ENCODE peak calls at places on chromosomes 5 and 9, in six cellular contexts. C is Panc1, N is PC-9, L is GM23338, A is WERI-Rb-1, D is breast epithelium. G is an unnamed sample.

GRCh38 chr9:764105-764524 is 77.4 kb upstream of the DMRT1 start:
- DNase-seq in A (peak), D (peak), L (peak), C (peak), N (no peak), G (no peak)

GRCh38 chr9:34179528-34180138 is 790 bp downstream of the UBAP1 start:
- DNase-seq in C (no peak), D (no peak), A (no peak), N (peak), L (no peak), G (no peak)

GRCh38 chr5:16712178-16712577 is 95.4 kb upstream of the RETREG1 start:
- DNase-seq in D (no peak), N (no peak), C (no peak), L (no peak), A (no peak), G (no peak)

GRCh38 chr9:10396641-10397040 is 216.2 kb downstream of the PTPRD start:
- DNase-seq in C (no peak), L (no peak), D (no peak), N (no peak), A (peak), G (no peak)

GRCh38 chr9:86792136-86792535 is 155.2 kb downstream of the GAS1 start:
- DNase-seq in L (no peak), N (peak), D (no peak), C (no peak), A (no peak), G (no peak)

GRCh38 chr5:174775071-174775470 is 50.7 kb downstream of the MSX2 start:
- DNase-seq in N (no peak), C (no peak), D (no peak), A (no peak), L (no peak), G (no peak)

GRCh38 chr5:125411163-125412050 is 665.0 kb upstream of the ZNF608 start:
- DNase-seq in C (no peak), A (peak), D (no peak), L (peak), N (no peak), G (no peak)

GRCh38 chr9:99162759-99163364 is 57.9 kb downstream of the TGFBR1 start:
- DNase-seq in C (no peak), D (no peak), L (peak), A (no peak), N (no peak), G (no peak)

GRCh38 chr5:99061299-99061698 is 132.5 kb upstream of the CHD1 start:
- DNase-seq in C (no peak), A (no peak), D (no peak), L (no peak), N (no peak), G (no peak)

GRCh38 chr5:176895829-176896228 is 3.3 kb downstream of the HK3 start:
- DNase-seq in L (no peak), N (no peak), D (no peak), C (no peak), A (no peak), G (no peak)

DNA sequence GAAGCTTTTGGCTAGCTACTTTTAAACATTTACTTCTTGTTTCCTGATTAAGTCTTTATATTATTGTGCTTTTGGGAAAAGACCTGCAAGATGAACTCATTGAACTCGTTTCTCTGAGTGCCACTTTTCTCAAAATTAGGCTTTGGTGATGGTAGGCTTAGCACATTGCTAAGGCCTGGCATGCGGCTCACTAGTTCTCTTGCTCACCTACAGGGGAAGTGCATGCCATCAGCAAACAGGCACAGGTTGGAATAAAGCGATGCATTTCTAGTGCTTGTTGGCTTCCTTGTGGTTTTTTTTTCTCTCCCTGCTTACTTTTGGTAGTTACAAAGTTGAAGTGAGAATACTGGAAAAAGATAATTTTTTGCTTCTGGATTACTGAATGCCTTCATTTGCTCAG is 41.4 kb downstream of the TLE4 start:
- DNase-seq in C (no peak), A (no peak), L (peak), D (no peak), N (no peak), G (no peak)
- TF ChIP-seq CTCF in C (no peak), A (no peak), L (no peak), D (no peak), N (no peak), G (no peak)

DNA sequence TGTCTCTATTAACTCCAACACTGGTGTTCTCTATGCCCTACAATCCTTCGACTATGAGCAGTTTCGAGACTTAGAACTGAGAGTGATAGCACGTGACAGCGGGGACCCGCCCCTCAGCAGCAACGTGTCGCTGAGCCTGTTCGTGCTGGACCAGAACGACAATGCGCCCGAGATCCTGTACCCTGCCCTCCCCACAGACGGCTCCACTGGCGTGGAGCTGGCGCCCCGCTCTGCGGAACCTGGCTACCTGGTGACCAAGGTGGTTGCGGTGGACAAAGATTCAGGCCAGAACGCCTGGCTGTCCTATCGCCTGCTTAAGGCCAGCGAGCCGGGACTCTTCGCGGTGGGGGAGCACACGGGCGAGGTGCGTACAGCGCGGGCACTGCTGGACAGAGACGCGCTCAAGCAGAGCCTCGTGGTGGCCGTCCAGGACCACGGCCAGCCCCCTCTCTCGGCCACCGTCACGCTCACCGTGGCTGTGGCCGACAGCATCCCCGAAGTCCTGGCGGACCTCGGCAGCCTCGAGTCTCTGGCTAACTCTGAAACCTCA is 2.0 kb downstream of the PCDHGA11 start:
- DNase-seq in C (no peak), D (no peak), N (no peak), L (no peak), A (no peak), G (no peak)
- H3K27ac ChIP-seq in C (no peak), D (no peak), N (no peak), L (no peak), A (no peak), G (no peak)

DNA sequence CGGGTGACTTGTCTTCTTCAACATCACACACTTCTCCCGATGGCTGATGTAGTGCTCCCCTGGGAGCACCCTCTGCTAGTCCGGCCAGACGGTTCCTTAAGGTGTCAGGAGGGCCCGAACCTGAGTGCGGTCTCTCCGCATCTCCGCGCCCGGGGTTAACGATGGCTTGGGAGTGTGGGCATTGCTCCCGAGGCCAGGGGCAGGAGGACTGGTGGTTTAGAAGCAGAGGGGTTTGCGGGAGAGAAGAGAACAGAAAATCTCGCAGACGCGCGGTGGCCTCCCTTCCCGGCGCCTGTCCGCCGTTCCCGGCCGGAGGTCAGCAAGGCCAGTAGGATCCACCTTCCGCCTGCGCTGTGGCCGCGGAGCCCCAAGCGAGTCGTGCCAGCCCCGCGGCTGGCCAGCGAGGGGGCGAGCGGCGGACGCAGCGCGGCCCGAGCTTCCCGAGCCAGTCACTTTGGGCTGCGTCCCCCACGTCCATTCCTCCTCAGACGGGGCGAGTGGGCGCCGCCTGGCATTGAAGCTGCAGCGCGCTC is 700 bp downstream of the CDO1 start:
- DNase-seq in C (no peak), N (no peak), L (peak), D (no peak), A (no peak), G (no peak)
- H3K4me3 ChIP-seq in C (peak), N (no peak), L (peak), D (peak), A (peak), G (peak)

GRCh38 chr5:90921428-90921973 is 362.9 kb downstream of the ADGRV1 start:
- DNase-seq in N (no peak), C (no peak), L (no peak), A (no peak), D (no peak), G (no peak)

GRCh38 chr5:90915393-90915792 is 356.8 kb downstream of the ADGRV1 start:
- DNase-seq in L (no peak), N (no peak), A (no peak), C (no peak), D (no peak), G (no peak)

GRCh38 chr5:90917928-90918327 is 359.3 kb downstream of the ADGRV1 start:
- DNase-seq in N (no peak), D (no peak), C (no peak), A (no peak), L (no peak), G (no peak)

DNA sequence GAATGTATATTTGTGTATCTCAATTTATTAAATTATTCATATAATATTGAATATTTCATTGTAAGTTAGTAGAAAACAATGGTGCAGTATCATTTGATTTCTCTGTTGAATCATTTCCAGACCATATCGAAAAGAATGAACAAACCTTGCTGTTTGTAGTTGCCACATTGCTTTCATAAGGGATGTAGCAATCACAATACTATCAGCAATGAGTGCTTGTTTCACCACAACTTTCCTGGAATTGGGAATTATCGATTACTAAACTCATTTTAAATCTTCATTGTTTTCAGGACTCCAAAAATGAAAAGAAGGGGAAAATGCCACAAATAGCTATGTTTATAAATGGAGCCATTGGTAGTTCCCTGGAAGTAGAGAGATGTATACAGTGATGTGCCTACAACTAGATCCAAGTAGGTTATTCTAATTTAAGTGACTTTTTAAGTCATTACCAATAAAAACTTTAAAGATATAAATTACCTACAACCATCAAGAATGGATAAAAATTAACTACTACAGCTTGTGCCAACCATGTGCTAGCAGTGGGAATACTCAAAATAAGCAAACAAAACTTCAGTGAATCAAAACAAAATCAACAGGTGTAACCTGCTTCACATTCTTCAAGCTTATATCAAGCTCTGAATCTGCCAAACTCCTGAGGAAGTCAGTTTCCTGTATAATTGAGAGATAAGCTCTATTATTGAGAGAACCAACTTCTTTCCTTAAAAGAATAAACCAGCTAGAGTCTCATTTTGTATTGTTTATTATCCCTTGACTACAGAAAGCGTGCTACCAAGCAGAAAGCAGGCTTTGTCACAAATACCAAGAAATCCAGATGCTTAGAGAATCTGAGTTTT is 358.6 kb downstream of the ADGRV1 start:
- DNase-seq in A (no peak), C (no peak), L (no peak), N (peak), D (no peak), G (no peak)
- TF ChIP-seq CTCF in A (no peak), C (no peak), L (no peak), N (no peak), D (no peak), G (no peak)

GRCh38 chr9:35518212-35518917 is 28.5 kb downstream of the RUSC2 start:
- DNase-seq in N (peak), C (peak), D (peak), L (peak), A (no peak), G (no peak)

GRCh38 chr9:35517552-35518211 is 27.8 kb downstream of the RUSC2 start:
- DNase-seq in N (no peak), L (no peak), C (no peak), D (peak), A (no peak), G (no peak)

GRCh38 chr9:35517136-35517535 is 27.2 kb downstream of the RUSC2 start:
- DNase-seq in N (no peak), L (no peak), D (no peak), C (no peak), A (no peak), G (no peak)

GRCh38 chr9:35516481-35516880 is 26.6 kb downstream of the RUSC2 start:
- DNase-seq in L (peak), C (no peak), N (peak), A (no peak), D (no peak), G (no peak)

GRCh38 chr9:35515766-35516165 is 25.9 kb downstream of the RUSC2 start:
- DNase-seq in D (no peak), C (no peak), A (no peak), L (no peak), N (peak), G (no peak)
- H3K27ac ChIP-seq in D (peak), C (peak), A (no peak), L (no peak), N (peak), G (peak)

GRCh38 chr9:121286688-121286972 is 18.7 kb downstream of the GSN start:
- DNase-seq in C (no peak), A (no peak), L (no peak), D (no peak), N (no peak), G (no peak)

GRCh38 chr9:121288874-121289553 is 21.1 kb downstream of the GSN start:
- DNase-seq in D (peak), C (no peak), L (peak), A (peak), N (peak), G (peak)

GRCh38 chr9:121288557-121288873 is 20.6 kb downstream of the GSN start:
- DNase-seq in A (no peak), D (no peak), C (no peak), L (no peak), N (peak), G (no peak)

GRCh38 chr9:121285835-121286687 is 18.1 kb downstream of the GSN start:
- DNase-seq in A (peak), L (peak), N (peak), D (peak), C (no peak), G (peak)

DNA sequence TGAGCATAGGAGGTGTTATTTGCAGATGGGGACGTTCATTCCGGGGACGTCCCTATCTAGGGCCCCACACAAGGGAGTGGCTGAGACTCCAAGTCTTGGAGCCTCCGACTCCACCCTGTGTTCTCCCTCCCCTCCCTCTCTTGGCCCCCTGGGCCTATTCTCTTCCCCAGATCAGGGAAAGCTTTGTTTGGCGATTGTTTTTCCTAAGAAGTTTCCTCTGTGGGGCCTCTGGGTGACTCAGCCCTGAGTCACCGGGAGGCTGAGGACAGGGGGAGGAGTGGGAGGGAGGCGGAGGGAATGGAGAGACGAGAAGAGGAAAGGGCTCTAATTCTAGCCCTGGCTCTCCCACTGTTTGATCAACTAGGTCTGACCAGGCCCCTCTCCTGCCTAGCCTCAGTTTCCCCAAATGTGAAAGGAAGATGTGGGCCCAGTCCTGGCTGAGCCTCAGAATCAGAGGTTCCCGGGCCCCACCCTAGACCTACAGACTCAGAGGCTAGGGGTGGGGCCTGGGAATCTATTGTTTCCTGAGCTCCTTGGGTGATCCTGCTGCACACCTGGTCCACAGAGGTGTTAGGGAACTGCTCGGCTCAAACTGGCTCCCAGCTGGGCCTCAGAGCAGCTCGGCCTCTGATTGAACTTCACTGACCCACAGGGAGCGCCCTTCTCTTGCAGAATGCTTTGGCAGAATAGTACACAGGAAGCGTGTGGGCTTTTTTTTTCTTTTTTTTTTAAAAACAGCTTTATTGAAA is 19.2 kb downstream of the GSN start:
- DNase-seq in C (peak), D (peak), N (peak), A (peak), L (peak), G (peak)
- H3K4me3 ChIP-seq in C (no peak), D (peak), N (peak), A (no peak), L (peak), G (peak)

DNA sequence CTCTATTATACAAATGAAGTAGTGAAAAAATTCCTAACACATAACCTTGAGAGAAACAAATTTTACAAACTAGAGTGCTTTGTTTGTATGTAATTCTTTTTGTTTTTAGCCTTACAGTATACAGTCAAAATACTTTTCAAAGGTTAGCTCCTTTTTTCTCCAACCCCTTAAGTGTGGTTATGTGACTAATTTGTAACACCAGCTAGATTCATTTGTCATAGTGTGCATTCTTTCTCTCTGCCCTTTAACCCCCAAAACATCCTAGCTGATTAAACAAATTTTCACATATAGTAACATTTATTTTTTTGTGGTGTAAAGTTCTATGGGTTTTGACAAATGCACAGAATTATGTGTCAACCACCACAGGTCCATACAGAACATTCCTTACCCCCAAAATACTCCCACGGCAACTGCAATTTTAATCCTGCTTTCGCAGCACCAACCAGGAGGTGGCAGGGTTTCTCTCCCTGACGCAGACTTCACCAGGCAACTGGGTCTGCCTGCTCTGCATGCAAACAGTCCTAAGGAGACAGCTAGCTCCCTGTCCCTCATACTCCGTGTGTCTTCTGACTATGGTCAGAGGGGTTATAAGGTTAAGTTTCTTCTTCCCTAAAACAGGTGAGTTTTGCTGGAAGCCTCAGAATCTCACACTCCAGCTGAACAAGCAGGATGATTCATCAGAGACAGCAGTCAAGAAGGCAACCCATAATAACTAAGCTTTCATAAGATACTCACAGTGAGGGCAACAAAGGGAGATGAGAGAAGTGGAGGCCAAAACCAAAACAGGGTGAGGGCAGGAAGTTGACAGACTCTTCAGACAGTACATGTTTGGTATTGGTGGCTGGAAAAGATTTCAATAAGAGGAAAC is 44.5 kb upstream of the NR5A1 start:
- DNase-seq in N (peak), D (no peak), L (peak), C (peak), A (peak), G (no peak)
- TF ChIP-seq CTCF in N (peak), D (peak), L (peak), C (peak), A (peak), G (no peak)

G was measured in coronary artery.